ENCODE peak calls at places on chromosome 20, in seven cellular contexts. One of them, this sample, is unnamed.

GRCh38 chr20:35200255-35200654 is 26.2 kb upstream of the MMP24 start:
- DNase-seq in adrenal gland: no peak
- DNase-seq in suprapubic skin: no peak
- DNase-seq in cardiac muscle cell: no peak
- DNase-seq in left ventricle myocardium inferior: no peak
- DNase-seq in lower lobe of right lung: no peak
- DNase-seq in ascending aorta: no peak
- DNase-seq in this sample: no peak

GRCh38 chr20:50842821-50843220 is 48.0 kb downstream of the BCAS4 start:
- DNase-seq in adrenal gland: no peak
- DNase-seq in lower lobe of right lung: no peak
- DNase-seq in cardiac muscle cell: no peak
- DNase-seq in ascending aorta: no peak
- DNase-seq in left ventricle myocardium inferior: no peak
- DNase-seq in suprapubic skin: no peak
- DNase-seq in this sample: no peak

GRCh38 chr20:5570442-5570841 is 179.8 kb upstream of the SHLD1 start:
- DNase-seq in cardiac muscle cell: no peak
- DNase-seq in suprapubic skin: no peak
- DNase-seq in adrenal gland: no peak
- DNase-seq in ascending aorta: no peak
- DNase-seq in left ventricle myocardium inferior: no peak
- DNase-seq in lower lobe of right lung: no peak
- DNase-seq in this sample: no peak

GRCh38 chr20:5205348-5206210 is 78.8 kb downstream of the CDS2 start:
- DNase-seq in suprapubic skin: no peak
- DNase-seq in adrenal gland: peak; percentile 71
- DNase-seq in left ventricle myocardium inferior: peak; percentile 70
- DNase-seq in lower lobe of right lung: peak; percentile 73
- DNase-seq in cardiac muscle cell: peak; percentile 81
- DNase-seq in ascending aorta: peak; percentile 29
- DNase-seq in this sample: peak; percentile 73

GRCh38 chr20:25739615-25740320 is 43.1 kb upstream of the ZNF337 start:
- DNase-seq in ascending aorta: no peak
- DNase-seq in cardiac muscle cell: no peak
- DNase-seq in left ventricle myocardium inferior: no peak
- DNase-seq in suprapubic skin: no peak
- DNase-seq in adrenal gland: no peak
- DNase-seq in lower lobe of right lung: no peak
- DNase-seq in this sample: no peak

GRCh38 chr20:16922834-16923233 is 174.7 kb downstream of the OTOR start:
- DNase-seq in left ventricle myocardium inferior: no peak
- DNase-seq in ascending aorta: no peak
- DNase-seq in lower lobe of right lung: no peak
- DNase-seq in cardiac muscle cell: no peak
- DNase-seq in suprapubic skin: no peak
- DNase-seq in adrenal gland: no peak
- DNase-seq in this sample: no peak

GRCh38 chr20:41738584-41739193 is 120.5 kb upstream of the CHD6 start:
- DNase-seq in ascending aorta: no peak
- DNase-seq in cardiac muscle cell: peak; percentile 69
- DNase-seq in left ventricle myocardium inferior: peak; percentile 41
- DNase-seq in lower lobe of right lung: peak; percentile 51
- DNase-seq in adrenal gland: peak; percentile 43
- DNase-seq in suprapubic skin: no peak
- DNase-seq in this sample: peak; percentile 45

GRCh38 chr20:62711703-62712101 is 3.1 kb downstream of the NTSR1 start:
- DNase-seq in left ventricle myocardium inferior: no peak
- DNase-seq in adrenal gland: no peak
- DNase-seq in suprapubic skin: no peak
- DNase-seq in lower lobe of right lung: no peak
- DNase-seq in ascending aorta: no peak
- DNase-seq in cardiac muscle cell: no peak
- DNase-seq in this sample: no peak

GRCh38 chr20:59808729-59809381 is 124.6 kb downstream of the SYCP2 start:
- DNase-seq in cardiac muscle cell: no peak
- DNase-seq in ascending aorta: no peak
- DNase-seq in suprapubic skin: peak; percentile 75
- DNase-seq in lower lobe of right lung: no peak
- DNase-seq in adrenal gland: no peak
- DNase-seq in left ventricle myocardium inferior: no peak
- DNase-seq in this sample: no peak

GRCh38 chr20:25601659-25602058 is 16.3 kb upstream of the NINL start:
- DNase-seq in cardiac muscle cell: no peak
- DNase-seq in lower lobe of right lung: no peak
- DNase-seq in adrenal gland: no peak
- DNase-seq in ascending aorta: no peak
- DNase-seq in left ventricle myocardium inferior: no peak
- DNase-seq in suprapubic skin: peak; percentile 28
- DNase-seq in this sample: no peak

GRCh38 chr20:62606551-62607201 is 35.6 kb upstream of the SLCO4A1 start:
- DNase-seq in lower lobe of right lung: no peak
- DNase-seq in suprapubic skin: no peak
- DNase-seq in cardiac muscle cell: no peak
- DNase-seq in left ventricle myocardium inferior: peak; percentile 78
- DNase-seq in adrenal gland: no peak
- DNase-seq in ascending aorta: no peak
- DNase-seq in this sample: peak; percentile 80

GRCh38 chr20:9458075-9458818 is 56.1 kb upstream of the LAMP5 start:
- DNase-seq in adrenal gland: no peak
- DNase-seq in lower lobe of right lung: no peak
- DNase-seq in ascending aorta: no peak
- DNase-seq in cardiac muscle cell: peak; percentile 15
- DNase-seq in left ventricle myocardium inferior: no peak
- DNase-seq in suprapubic skin: no peak
- DNase-seq in this sample: no peak

GRCh38 chr20:43948455-43948854 is 33.8 kb downstream of the TOX2 start:
- DNase-seq in ascending aorta: no peak
- DNase-seq in suprapubic skin: no peak
- DNase-seq in cardiac muscle cell: no peak
- DNase-seq in lower lobe of right lung: no peak
- DNase-seq in left ventricle myocardium inferior: no peak
- DNase-seq in adrenal gland: no peak
- DNase-seq in this sample: no peak

GRCh38 chr20:3964719-3965118 is 50.6 kb downstream of the RNF24 start:
- DNase-seq in ascending aorta: no peak
- DNase-seq in adrenal gland: no peak
- DNase-seq in cardiac muscle cell: no peak
- DNase-seq in left ventricle myocardium inferior: no peak
- DNase-seq in lower lobe of right lung: no peak
- DNase-seq in suprapubic skin: no peak
- DNase-seq in this sample: no peak

GRCh38 chr20:44658810-44659209 is 7.3 kb upstream of the ADA start:
- DNase-seq in ascending aorta: no peak
- DNase-seq in lower lobe of right lung: no peak
- DNase-seq in cardiac muscle cell: no peak
- DNase-seq in adrenal gland: no peak
- DNase-seq in suprapubic skin: no peak
- DNase-seq in left ventricle myocardium inferior: no peak
- DNase-seq in this sample: no peak

GRCh38 chr20:23032679-23033078 is 2.4 kb upstream of the SSTR4 start:
- DNase-seq in lower lobe of right lung: no peak
- DNase-seq in cardiac muscle cell: no peak
- DNase-seq in adrenal gland: no peak
- DNase-seq in left ventricle myocardium inferior: no peak
- DNase-seq in suprapubic skin: peak; percentile 47
- DNase-seq in ascending aorta: no peak
- DNase-seq in this sample: no peak

GRCh38 chr20:6513586-6513985 is 253.9 kb upstream of the BMP2 start:
- DNase-seq in ascending aorta: no peak
- DNase-seq in suprapubic skin: no peak
- DNase-seq in left ventricle myocardium inferior: no peak
- DNase-seq in lower lobe of right lung: no peak
- DNase-seq in adrenal gland: no peak
- DNase-seq in cardiac muscle cell: no peak
- DNase-seq in this sample: no peak

GRCh38 chr20:4725263-4725550 is 3.5 kb downstream of the PRND start:
- DNase-seq in left ventricle myocardium inferior: no peak
- DNase-seq in suprapubic skin: no peak
- DNase-seq in ascending aorta: no peak
- DNase-seq in adrenal gland: no peak
- DNase-seq in cardiac muscle cell: no peak
- DNase-seq in lower lobe of right lung: no peak
- DNase-seq in this sample: no peak

GRCh38 chr20:38542994-38543906 is 37.7 kb upstream of the ADIG start:
- DNase-seq in suprapubic skin: no peak
- DNase-seq in ascending aorta: no peak
- DNase-seq in adrenal gland: no peak
- DNase-seq in lower lobe of right lung: no peak
- DNase-seq in left ventricle myocardium inferior: no peak
- DNase-seq in cardiac muscle cell: no peak
- DNase-seq in this sample: no peak

GRCh38 chr20:53884859-53885654 is 185.3 kb downstream of the BCAS1 start:
- DNase-seq in cardiac muscle cell: no peak
- DNase-seq in ascending aorta: no peak
- DNase-seq in left ventricle myocardium inferior: no peak
- DNase-seq in suprapubic skin: no peak
- DNase-seq in adrenal gland: no peak
- DNase-seq in lower lobe of right lung: no peak
- DNase-seq in this sample: no peak

GRCh38 chr20:4160761-4161305 is 145.5 kb upstream of the RNF24 start:
- DNase-seq in suprapubic skin: no peak
- DNase-seq in cardiac muscle cell: peak; percentile 64
- DNase-seq in ascending aorta: no peak
- DNase-seq in lower lobe of right lung: peak; percentile 57
- DNase-seq in adrenal gland: no peak
- DNase-seq in left ventricle myocardium inferior: no peak
- DNase-seq in this sample: peak; percentile 51

GRCh38 chr20:6632187-6632586 is 135.3 kb upstream of the BMP2 start:
- DNase-seq in adrenal gland: peak; percentile 27
- DNase-seq in left ventricle myocardium inferior: peak; percentile 27
- DNase-seq in lower lobe of right lung: no peak
- DNase-seq in ascending aorta: no peak
- DNase-seq in suprapubic skin: no peak
- DNase-seq in cardiac muscle cell: peak; percentile 23
- DNase-seq in this sample: no peak

GRCh38 chr20:23626040-23626620 is 11.6 kb downstream of the CST3 start:
- DNase-seq in left ventricle myocardium inferior: no peak
- DNase-seq in adrenal gland: no peak
- DNase-seq in ascending aorta: no peak
- DNase-seq in suprapubic skin: no peak
- DNase-seq in cardiac muscle cell: no peak
- DNase-seq in lower lobe of right lung: no peak
- DNase-seq in this sample: no peak

GRCh38 chr20:4187147-4187546 is 171.8 kb upstream of the RNF24 start:
- DNase-seq in left ventricle myocardium inferior: no peak
- DNase-seq in adrenal gland: no peak
- DNase-seq in suprapubic skin: no peak
- DNase-seq in ascending aorta: no peak
- DNase-seq in cardiac muscle cell: peak; percentile 22
- DNase-seq in lower lobe of right lung: peak; percentile 35
- DNase-seq in this sample: no peak

GRCh38 chr20:62317167-62317655 is 14.4 kb downstream of the ADRM1 start:
- DNase-seq in ascending aorta: no peak
- DNase-seq in lower lobe of right lung: no peak
- DNase-seq in adrenal gland: no peak
- DNase-seq in cardiac muscle cell: no peak
- DNase-seq in suprapubic skin: no peak
- DNase-seq in left ventricle myocardium inferior: no peak
- DNase-seq in this sample: no peak

GRCh38 chr20:23666189-23666588 is 22.6 kb downstream of the CST4 start:
- DNase-seq in suprapubic skin: no peak
- DNase-seq in lower lobe of right lung: no peak
- DNase-seq in ascending aorta: no peak
- DNase-seq in cardiac muscle cell: no peak
- DNase-seq in left ventricle myocardium inferior: no peak
- DNase-seq in adrenal gland: no peak
- DNase-seq in this sample: no peak

GRCh38 chr20:54275359-54276108 is 67.6 kb downstream of the PFDN4 start:
- DNase-seq in adrenal gland: no peak
- DNase-seq in left ventricle myocardium inferior: no peak
- DNase-seq in cardiac muscle cell: no peak
- DNase-seq in suprapubic skin: no peak
- DNase-seq in lower lobe of right lung: no peak
- DNase-seq in ascending aorta: no peak
- DNase-seq in this sample: no peak

GRCh38 chr20:14924433-14924832 is 587.0 kb upstream of the FLRT3 start:
- DNase-seq in cardiac muscle cell: no peak
- DNase-seq in adrenal gland: no peak
- DNase-seq in ascending aorta: no peak
- DNase-seq in lower lobe of right lung: no peak
- DNase-seq in left ventricle myocardium inferior: no peak
- DNase-seq in suprapubic skin: no peak
- DNase-seq in this sample: no peak

GRCh38 chr20:24102290-24102689 is 113.7 kb upstream of the GGTLC1 start:
- DNase-seq in adrenal gland: no peak
- DNase-seq in lower lobe of right lung: no peak
- DNase-seq in suprapubic skin: no peak
- DNase-seq in cardiac muscle cell: peak; percentile 39
- DNase-seq in left ventricle myocardium inferior: no peak
- DNase-seq in ascending aorta: no peak
- DNase-seq in this sample: no peak

GRCh38 chr20:20360464-20360863 is 7.4 kb upstream of the INSM1 start:
- DNase-seq in left ventricle myocardium inferior: no peak
- DNase-seq in adrenal gland: peak; percentile 47
- DNase-seq in ascending aorta: no peak
- DNase-seq in lower lobe of right lung: no peak
- DNase-seq in cardiac muscle cell: peak; percentile 65
- DNase-seq in suprapubic skin: no peak
- DNase-seq in this sample: no peak
- TF ChIP-seq CTCF in left ventricle myocardium inferior: peak; percentile 83
- TF ChIP-seq CTCF in adrenal gland: peak; percentile 83
- TF ChIP-seq CTCF in ascending aorta: peak; percentile 62
- TF ChIP-seq CTCF in lower lobe of right lung: peak; percentile 64
- TF ChIP-seq CTCF in cardiac muscle cell: peak; percentile 90
- TF ChIP-seq CTCF in suprapubic skin: peak; percentile 40
- TF ChIP-seq CTCF in this sample: peak; percentile 69

DNA sequence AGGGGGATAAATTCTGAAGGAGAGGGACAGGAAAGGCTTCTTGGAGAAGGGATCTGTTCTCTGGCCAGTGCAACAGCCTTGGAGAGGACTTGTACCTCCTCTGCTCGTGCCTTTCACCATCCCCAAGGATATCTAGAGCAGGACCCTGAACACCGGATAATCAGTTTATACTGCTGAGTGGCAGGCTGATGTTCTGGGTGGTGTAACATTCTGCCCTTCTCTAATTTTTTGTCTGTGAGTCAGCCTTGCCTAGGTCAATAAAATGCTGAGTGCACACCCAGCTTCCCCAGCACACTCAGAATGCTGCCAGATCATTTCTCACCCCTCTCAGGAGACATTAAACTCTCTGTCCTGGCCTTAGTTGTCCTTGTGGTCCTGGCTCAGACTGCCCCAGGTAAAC is at the start of gene DEFB115:
- DNase-seq in suprapubic skin: no peak
- DNase-seq in lower lobe of right lung: no peak
- DNase-seq in adrenal gland: no peak
- DNase-seq in left ventricle myocardium inferior: no peak
- DNase-seq in ascending aorta: no peak
- DNase-seq in cardiac muscle cell: no peak
- DNase-seq in this sample: no peak
- H3K9me3 ChIP-seq in suprapubic skin: peaks cover 12% of the 10 kb centered on the region
- H3K9me3 ChIP-seq in lower lobe of right lung: no peaks in the 10 kb centered on the region
- H3K9me3 ChIP-seq in adrenal gland: no peaks in the 10 kb centered on the region
- H3K9me3 ChIP-seq in left ventricle myocardium inferior: peaks cover 5% of the 10 kb centered on the region
- H3K9me3 ChIP-seq in ascending aorta: no peaks in the 10 kb centered on the region
- H3K9me3 ChIP-seq in cardiac muscle cell: no peaks in the 10 kb centered on the region
- H3K9me3 ChIP-seq in this sample: no peaks in the 10 kb centered on the region

GRCh38 chr20:2575682-2576081 is 39.3 kb downstream of the TMC2 start:
- DNase-seq in adrenal gland: no peak
- DNase-seq in left ventricle myocardium inferior: no peak
- DNase-seq in lower lobe of right lung: no peak
- DNase-seq in suprapubic skin: no peak
- DNase-seq in cardiac muscle cell: no peak
- DNase-seq in ascending aorta: no peak
- DNase-seq in this sample: no peak
- H3K27me3 ChIP-seq in adrenal gland: peaks cover 8% of the 10 kb centered on the region
- H3K27me3 ChIP-seq in left ventricle myocardium inferior: peaks cover 68% of the 10 kb centered on the region
- H3K27me3 ChIP-seq in lower lobe of right lung: peaks cover 4% of the 10 kb centered on the region
- H3K27me3 ChIP-seq in suprapubic skin: peaks cover 32% of the 10 kb centered on the region
- H3K27me3 ChIP-seq in cardiac muscle cell: peaks cover 5% of the 10 kb centered on the region
- H3K27me3 ChIP-seq in ascending aorta: no peaks in the 10 kb centered on the region
- H3K27me3 ChIP-seq in this sample: peaks cover 16% of the 10 kb centered on the region

GRCh38 chr20:56817780-56818675 is 188.9 kb downstream of the TFAP2C start:
- DNase-seq in cardiac muscle cell: no peak
- DNase-seq in ascending aorta: no peak
- DNase-seq in suprapubic skin: no peak
- DNase-seq in adrenal gland: no peak
- DNase-seq in lower lobe of right lung: no peak
- DNase-seq in left ventricle myocardium inferior: no peak
- DNase-seq in this sample: no peak
- TF ChIP-seq CTCF in cardiac muscle cell: peak; percentile 20
- TF ChIP-seq CTCF in ascending aorta: no peak
- TF ChIP-seq CTCF in suprapubic skin: no peak
- TF ChIP-seq CTCF in adrenal gland: no peak
- TF ChIP-seq CTCF in lower lobe of right lung: no peak
- TF ChIP-seq CTCF in left ventricle myocardium inferior: no peak
- TF ChIP-seq CTCF in this sample: no peak

This sample was measured in tibial artery.